ENCODE peak calls at places on chromosomes 16 and 17, in seven cellular contexts. J, Y, W, I, B, E and M are unnamed samples. For H3K4me1, the result is how much of the 10 kb centered on the place peaks cover.

GRCh38 chr16:54174201-54174600 is 112.4 kb downstream of the IRX3 start:
- DNase-seq in J (no peak), Y (no peak), W (no peak), I (no peak), B (no peak), E (no peak), M (no peak)

GRCh38 chr17:82390860-82391435 is 19.4 kb downstream of the UTS2R start:
- DNase-seq in J (no peak), Y (no peak), W (no peak), I (no peak), B (no peak), E (no peak), M (no peak)

GRCh38 chr16:85935957-85936760 is 37.2 kb downstream of the IRF8 start:
- DNase-seq in J (no peak), Y (no peak), W (no peak), I (peak), B (no peak), E (peak), M (no peak)

GRCh38 chr16:82260212-82260795 is 90.3 kb upstream of the MPHOSPH6 start:
- DNase-seq in J (no peak), Y (no peak), W (no peak), I (no peak), B (no peak), E (no peak), M (no peak)

GRCh38 chr16:84847554-84848415 is 28.0 kb downstream of the CRISPLD2 start:
- DNase-seq in J (no peak), Y (no peak), W (no peak), I (no peak), B (no peak), E (no peak), M (no peak)

GRCh38 chr16:70348991-70349390 is 2.3 kb downstream of the DDX19A start:
- DNase-seq in J (no peak), Y (no peak), W (no peak), I (no peak), B (no peak), E (no peak), M (no peak)

GRCh38 chr17:75635610-75636202 is 2.5 kb downstream of the SMIM5 start:
- DNase-seq in J (no peak), Y (peak), W (no peak), I (no peak), B (peak), E (no peak), M (no peak)

GRCh38 chr16:66127459-66128362 is 238.8 kb upstream of the CDH5 start:
- DNase-seq in J (no peak), Y (no peak), W (no peak), I (no peak), B (no peak), E (no peak), M (peak)

GRCh38 chr16:526181-527014 is 1.1 kb upstream of the CAPN15 start:
- DNase-seq in J (no peak), Y (peak), W (no peak), I (no peak), B (no peak), E (no peak), M (no peak)

GRCh38 chr17:38447502-38448095 is 19.3 kb downstream of the ARHGAP23 start:
- DNase-seq in J (peak), Y (no peak), W (no peak), I (no peak), B (no peak), E (no peak), M (no peak)

GRCh38 chr16:56613706-56614105 is 5.3 kb downstream of the MT2A start:
- DNase-seq in J (no peak), Y (no peak), W (no peak), I (no peak), B (no peak), E (no peak), M (no peak)

GRCh38 chr17:48608494-48608834 is 2.4 kb downstream of the HOXB7 start:
- DNase-seq in J (no peak), Y (no peak), W (no peak), I (no peak), B (no peak), E (no peak), M (no peak)

GRCh38 chr17:83035722-83036121 is 43.7 kb upstream of the METRNL start:
- DNase-seq in J (no peak), Y (no peak), W (no peak), I (no peak), B (no peak), E (no peak), M (no peak)

GRCh38 chr16:2194852-2195315 is 1.5 kb downstream of the CASKIN1 start:
- DNase-seq in J (peak), Y (no peak), W (peak), I (no peak), B (peak), E (peak), M (no peak)
- H3K27ac ChIP-seq in J (no peak), Y (no peak), W (no peak), I (no peak), B (no peak), E (no peak), M (no peak)

GRCh38 chr17:58521680-58522079 is 7.2 kb upstream of the MTMR4 start:
- DNase-seq in J (no peak), Y (no peak), W (no peak), I (no peak), B (no peak), E (no peak), M (no peak)
- H3K4me1 ChIP-seq in J (under half), Y (half or more), W (under half), I (under half), B (under half), E (under half), M (under half)

GRCh38 chr17:57641761-57642160 is 103.3 kb downstream of the CCDC182 start:
- DNase-seq in J (no peak), Y (no peak), W (no peak), I (no peak), B (no peak), E (no peak), M (no peak)
- H3K27ac ChIP-seq in J (no peak), Y (no peak), W (no peak), I (no peak), B (no peak), E (no peak), M (no peak)

DNA sequence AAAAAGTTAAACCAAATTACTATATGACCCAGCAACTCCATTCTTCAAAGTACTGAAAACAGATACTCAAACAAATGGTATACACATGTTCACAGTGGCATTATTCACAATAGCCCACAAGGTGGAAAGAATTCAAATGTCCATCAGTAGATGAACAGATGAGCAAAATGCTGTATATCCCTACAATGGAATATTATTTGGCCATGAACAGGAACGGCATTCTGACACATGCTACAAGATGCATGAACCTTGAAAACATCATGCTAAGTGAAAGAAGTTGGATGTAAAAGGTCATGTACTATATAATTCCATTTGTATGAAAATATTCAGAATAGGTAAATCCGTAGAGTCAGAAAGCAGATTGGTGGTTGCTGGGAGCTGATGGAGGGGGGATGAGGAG is 73.5 kb upstream of the XYLT1 start:
- DNase-seq in J (no peak), Y (no peak), W (no peak), I (no peak), B (no peak), E (no peak), M (no peak)
- H3K4me1 ChIP-seq in J (under half), Y (under half), W (under half), I (under half), B (under half), E (under half), M (under half)

DNA sequence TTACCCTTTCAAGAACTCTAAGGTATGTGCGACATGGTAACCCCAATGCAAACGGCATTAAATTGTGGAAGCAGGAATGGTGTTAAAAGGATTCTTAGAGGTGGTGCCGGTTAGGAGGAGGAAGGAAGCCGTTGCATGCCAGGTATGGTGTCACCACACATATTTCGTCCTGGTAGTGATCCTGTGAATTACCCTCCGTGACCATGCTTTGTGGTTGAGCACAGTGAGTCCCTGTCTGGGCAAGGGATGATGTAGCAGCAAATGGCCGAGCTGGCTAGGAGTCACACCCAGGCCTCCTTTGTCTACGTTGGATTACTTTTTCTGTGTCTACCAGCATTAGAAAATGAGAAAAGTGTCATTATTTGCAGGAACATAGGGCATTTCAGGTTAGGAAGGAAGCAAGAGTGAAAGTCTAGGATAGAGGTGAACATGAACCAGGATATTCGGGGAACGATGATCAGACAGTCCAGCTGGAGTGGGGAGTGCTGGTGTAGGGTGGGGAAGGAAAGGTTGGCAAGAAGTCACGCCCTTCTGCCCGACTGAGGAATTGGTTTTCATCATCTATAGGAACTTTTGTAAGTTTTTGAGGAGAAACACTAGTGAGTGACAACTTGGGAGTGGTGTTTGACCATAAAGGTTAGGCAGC is 123.5 kb downstream of the PRKCA start:
- DNase-seq in J (no peak), Y (no peak), W (no peak), I (no peak), B (no peak), E (no peak), M (no peak)
- H3K27ac ChIP-seq in J (no peak), Y (no peak), W (peak), I (peak), B (no peak), E (no peak), M (no peak)